ENCODE peak calls at places on chromosomes 2 and 18, in seven cellular contexts. Z, M, U, G, V, D and X are unnamed samples.

GRCh38 chr18:31711365-31712035 is 27.1 kb upstream of the B4GALT6 start:
- DNase-seq in Z (no peak), M (no peak), U (no peak), G (no peak), V (no peak), D (no peak), X (no peak)

GRCh38 chr18:77088977-77089795 is 43.4 kb downstream of the MBP start:
- DNase-seq in Z (peak; percentile 81), M (no peak), U (no peak), G (no peak), V (no peak), D (peak; percentile 54), X (no peak)

GRCh38 chr18:31450409-31450808 is 2.9 kb downstream of the DSG3 start:
- DNase-seq in Z (no peak), M (no peak), U (no peak), G (no peak), V (peak; percentile 31), D (no peak), X (no peak)

GRCh38 chr18:12252061-12252460 is 2.1 kb upstream of the CIDEA start:
- DNase-seq in Z (no peak), M (no peak), U (no peak), G (no peak), V (no peak), D (no peak), X (no peak)

GRCh38 chr2:120701096-120701860 is 34.4 kb upstream of the GLI2 start:
- DNase-seq in Z (no peak), M (no peak), U (no peak), G (no peak), V (no peak), D (no peak), X (no peak)

GRCh38 chr2:11777886-11778415 is 31.5 kb downstream of the LPIN1 start:
- DNase-seq in Z (no peak), M (no peak), U (no peak), G (no peak), V (no peak), D (no peak), X (no peak)

GRCh38 chr2:163731735-163732134 is 4.1 kb downstream of the FIGN start:
- DNase-seq in Z (no peak), M (no peak), U (no peak), G (peak; percentile 15), V (no peak), D (no peak), X (no peak)

GRCh38 chr2:56981554-56981953 is 797.8 kb downstream of the CCDC85A start:
- DNase-seq in Z (no peak), M (no peak), U (no peak), G (peak; percentile 34), V (peak; percentile 3), D (no peak), X (no peak)

GRCh38 chr2:95058989-95059601 is 33.6 kb downstream of the MAL start:
- DNase-seq in Z (no peak), M (no peak), U (no peak), G (no peak), V (no peak), D (no peak), X (no peak)

GRCh38 chr2:133352719-133353118 is 215.5 kb downstream of the NCKAP5 start:
- DNase-seq in Z (no peak), M (no peak), U (no peak), G (no peak), V (no peak), D (no peak), X (no peak)

GRCh38 chr2:240238201-240238600 is 97.7 kb upstream of the OTOS start:
- DNase-seq in Z (no peak), M (no peak), U (no peak), G (peak; percentile 33), V (no peak), D (no peak), X (no peak)

GRCh38 chr2:27715318-27716165 is 51.9 kb downstream of the SLC4A1AP start:
- DNase-seq in Z (no peak), M (no peak), U (peak; percentile 54), G (peak; percentile 85), V (peak; percentile 62), D (peak; percentile 88), X (peak; percentile 54)

DNA sequence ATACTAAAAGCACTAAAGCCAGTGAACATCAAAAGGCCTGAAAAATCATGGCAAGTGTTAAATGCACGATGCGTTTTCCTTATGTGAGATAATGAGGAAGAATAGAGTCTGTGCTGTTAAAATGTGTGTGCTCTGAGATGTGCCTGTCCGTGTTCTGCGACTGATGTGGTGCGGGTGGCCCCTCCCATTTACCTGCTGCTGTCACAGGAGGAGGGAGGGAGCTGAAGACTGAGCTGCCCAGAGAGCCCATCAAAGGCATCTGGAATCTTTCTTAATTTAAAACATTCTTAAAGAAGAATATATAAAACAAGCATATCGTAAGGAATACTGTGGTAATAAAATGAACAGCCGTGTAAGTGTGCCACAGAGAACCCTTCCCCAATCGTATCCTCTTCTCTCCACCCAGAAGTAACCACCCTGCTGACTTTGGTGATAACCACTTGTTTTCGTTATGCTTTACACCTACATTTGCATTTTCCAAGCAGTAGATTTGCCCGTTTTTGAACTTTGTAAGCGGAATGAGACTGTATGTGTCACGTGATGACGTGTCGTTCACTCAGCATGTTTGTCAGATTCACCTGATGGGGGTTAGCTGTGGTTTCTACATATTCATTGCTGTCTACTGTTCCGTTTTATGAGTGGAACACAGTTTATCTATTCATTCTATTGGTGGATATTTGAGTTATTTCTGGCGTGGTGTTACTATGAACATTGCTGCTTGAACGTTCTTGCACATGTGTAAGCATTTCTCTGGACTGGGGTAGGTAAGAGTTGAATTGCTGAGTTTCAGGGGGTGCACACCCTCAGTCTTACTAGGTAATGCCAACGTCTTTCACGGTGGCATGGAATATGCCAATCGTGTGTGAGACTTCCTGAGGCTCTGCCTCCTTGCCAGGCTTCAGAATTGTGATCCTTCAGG is 56.7 kb upstream of the TXNDC2 start:
- DNase-seq in Z (no peak), M (no peak), U (no peak), G (no peak), V (no peak), D (no peak), X (no peak)
- H3K4me2 ChIP-seq in Z (peak overlapping the region; percentile 76), M (no peak overlapping the region), U (no peak overlapping the region), G (peak overlapping the region; percentile 67), V (peak overlapping the region; percentile 79), D (no peak overlapping the region), X (no peak overlapping the region)

GRCh38 chr2:134540954-134541353 is 177.8 kb downstream of the TMEM163 start:
- DNase-seq in Z (no peak), M (no peak), U (no peak), G (no peak), V (no peak), D (no peak), X (no peak)
- TF ChIP-seq EZH2 in Z (no peak), M (no peak), U (no peak), G (no peak), V (no peak), D (no peak), X (no peak)

GRCh38 chr2:46349115-46349547 is 51.9 kb downstream of the EPAS1 start:
- DNase-seq in Z (no peak), M (peak; percentile 37), U (no peak), G (no peak), V (no peak), D (no peak), X (no peak)
- H3K4me1 ChIP-seq in Z (no peaks in the 10 kb centered on the region), M (peaks cover 32% of the 10 kb centered on the region), U (no peaks in the 10 kb centered on the region), G (no peaks in the 10 kb centered on the region), V (no peaks in the 10 kb centered on the region), D (peaks cover 20% of the 10 kb centered on the region), X (peaks cover 30% of the 10 kb centered on the region)

GRCh38 chr2:107588181-107588580 is 238.5 kb upstream of the RGPD4 start:
- DNase-seq in Z (no peak), M (no peak), U (no peak), G (no peak), V (no peak), D (no peak), X (no peak)
- H3K4me2 ChIP-seq in Z (no peak overlapping the region), M (no peak overlapping the region), U (no peak overlapping the region), G (no peak overlapping the region), V (no peak overlapping the region), D (no peak overlapping the region), X (no peak overlapping the region)